ENCODE peak calls at places on chromosomes 1 and 21, in ten cellular contexts. J, F, R, L, Z, O, U, D, Q and K are unnamed samples.

GRCh38 chr1:245512980-245513578 is 358.3 kb downstream of the KIF26B start:
- DNase-seq in J (peak), F (no peak), R (peak), L (no peak), Z (no peak), O (no peak), U (no peak), D (no peak), Q (no peak), K (no peak)

GRCh38 chr1:42822833-42823392 is 5.7 kb upstream of the SVBP start:
- DNase-seq in J (no peak), F (peak), R (no peak), L (no peak), Z (no peak), O (no peak), U (no peak), D (no peak), Q (no peak), K (no peak)

GRCh38 chr1:26541816-26542711 is 12.5 kb downstream of the RPS6KA1 start:
- DNase-seq in J (peak), F (no peak), R (peak), L (peak), Z (no peak), O (no peak), U (no peak), D (peak), Q (peak), K (no peak)

GRCh38 chr1:5390497-5390896 is 601.7 kb downstream of the NPHP4 start:
- DNase-seq in J (no peak), F (no peak), R (no peak), L (no peak), Z (no peak), O (no peak), U (no peak), D (no peak), Q (no peak), K (no peak)

GRCh38 chr1:41155105-41155504 is 87.0 kb downstream of the SCMH1 start:
- DNase-seq in J (no peak), F (no peak), R (no peak), L (no peak), Z (no peak), O (no peak), U (no peak), D (no peak), Q (no peak), K (no peak)

GRCh38 chr1:20440785-20441200 is 45.2 kb downstream of the CAMK2N1 start:
- DNase-seq in J (peak), F (peak), R (no peak), L (no peak), Z (no peak), O (no peak), U (peak), D (no peak), Q (no peak), K (no peak)

GRCh38 chr1:230972855-230973271 is 5.8 kb downstream of the TTC13 start:
- DNase-seq in J (no peak), F (peak), R (peak), L (peak), Z (no peak), O (no peak), U (no peak), D (no peak), Q (peak), K (no peak)

GRCh38 chr1:228398741-228399461 is 7.7 kb downstream of the TRIM11 start:
- DNase-seq in J (peak), F (no peak), R (no peak), L (no peak), Z (no peak), O (no peak), U (no peak), D (peak), Q (no peak), K (no peak)

GRCh38 chr1:20194770-20195463 is 8.6 kb upstream of the PLA2G2C start:
- DNase-seq in J (peak), F (peak), R (peak), L (peak), Z (peak), O (no peak), U (peak), D (peak), Q (no peak), K (no peak)

GRCh38 chr1:200038645-200038986 is 11.1 kb downstream of the NR5A2 start:
- DNase-seq in J (peak), F (no peak), R (no peak), L (no peak), Z (peak), O (no peak), U (no peak), D (no peak), Q (no peak), K (no peak)

GRCh38 chr21:25370311-25370744 is 237.0 kb downstream of the MRPL39 start:
- DNase-seq in J (no peak), F (peak), R (no peak), L (no peak), Z (no peak), O (peak), U (no peak), D (no peak), Q (no peak), K (peak)

GRCh38 chr1:205141236-205142104 is 19.7 kb upstream of the RBBP5 start:
- DNase-seq in J (peak), F (peak), R (peak), L (peak), Z (peak), O (peak), U (peak), D (peak), Q (peak), K (peak)

GRCh38 chr1:172380441-172381244 is 39.8 kb upstream of the C1orf105 start:
- DNase-seq in J (no peak), F (peak), R (peak), L (no peak), Z (no peak), O (no peak), U (no peak), D (no peak), Q (no peak), K (no peak)

GRCh38 chr1:4585216-4585615 is 69.2 kb upstream of the AJAP1 start:
- DNase-seq in J (peak), F (no peak), R (no peak), L (no peak), Z (peak), O (no peak), U (no peak), D (no peak), Q (no peak), K (no peak)

GRCh38 chr1:222754386-222755139 is 17.6 kb downstream of the FAM177B start:
- DNase-seq in J (no peak), F (peak), R (peak), L (no peak), Z (no peak), O (peak), U (no peak), D (peak), Q (no peak), K (peak)

GRCh38 chr1:20248954-20249612 is 41.6 kb upstream of the VWA5B1 start:
- DNase-seq in J (no peak), F (no peak), R (no peak), L (no peak), Z (no peak), O (no peak), U (no peak), D (no peak), Q (no peak), K (no peak)

GRCh38 chr1:234311414-234311813 is 61.8 kb upstream of the COA6 start:
- DNase-seq in J (no peak), F (no peak), R (no peak), L (no peak), Z (no peak), O (no peak), U (no peak), D (no peak), Q (no peak), K (no peak)

GRCh38 chr1:165659581-165659895 is 28.5 kb downstream of the MGST3 start:
- DNase-seq in J (peak), F (no peak), R (no peak), L (no peak), Z (no peak), O (no peak), U (no peak), D (no peak), Q (no peak), K (no peak)

GRCh38 chr1:155962599-155963211 is 15.6 kb downstream of the ARHGEF2 start:
- DNase-seq in J (no peak), F (peak), R (no peak), L (no peak), Z (no peak), O (no peak), U (no peak), D (no peak), Q (no peak), K (no peak)

GRCh38 chr1:12188657-12189327 is 22.0 kb downstream of the TNFRSF1B start:
- DNase-seq in J (no peak), F (no peak), R (no peak), L (no peak), Z (no peak), O (no peak), U (no peak), D (no peak), Q (no peak), K (no peak)

GRCh38 chr1:205813755-205814058 is 709 bp upstream of the SLC41A1 start:
- DNase-seq in J (peak), F (peak), R (peak), L (no peak), Z (no peak), O (no peak), U (peak), D (no peak), Q (no peak), K (no peak)

GRCh38 chr1:8326265-8326664 is 8.4 kb downstream of the SLC45A1 start:
- DNase-seq in J (no peak), F (no peak), R (no peak), L (no peak), Z (no peak), O (no peak), U (no peak), D (no peak), Q (no peak), K (no peak)

GRCh38 chr1:84254703-84255238 is 46.7 kb upstream of the SAMD13 start:
- DNase-seq in J (no peak), F (no peak), R (no peak), L (no peak), Z (no peak), O (no peak), U (peak), D (no peak), Q (no peak), K (no peak)